ENCODE peak calls at places on chromosomes 6 and 20, in nine cellular contexts. One of them, this sample, is unnamed.

GRCh38 chr20:56572178-56572577 is 39.1 kb downstream of the FAM209B start:
- DNase-seq in ovary: no peak
- DNase-seq in fibroblast of the conjunctiva: no peak
- DNase-seq in GM12891: no peak
- DNase-seq in NCI-H1417: no peak
- DNase-seq in cardiac fibroblast: peak
- DNase-seq in T follicular helper cell: no peak
- DNase-seq in activated CD4-positive, alpha-beta T cell treated with anti-CD3 and anti-CD28 coated beads for 1 hour: no peak
- DNase-seq in GM06990: no peak
- DNase-seq in this sample: no peak

GRCh38 chr6:107679457-107679856 is 144.7 kb downstream of the SCML4 start:
- DNase-seq in ovary: peak
- DNase-seq in fibroblast of the conjunctiva: peak
- DNase-seq in GM12891: no peak
- DNase-seq in NCI-H1417: no peak
- DNase-seq in cardiac fibroblast: peak
- DNase-seq in T follicular helper cell: no peak
- DNase-seq in activated CD4-positive, alpha-beta T cell treated with anti-CD3 and anti-CD28 coated beads for 1 hour: no peak
- DNase-seq in GM06990: no peak
- DNase-seq in this sample: no peak

GRCh38 chr6:5379647-5380242 is 118.4 kb downstream of the FARS2 start:
- DNase-seq in ovary: no peak
- DNase-seq in fibroblast of the conjunctiva: peak
- DNase-seq in GM12891: peak
- DNase-seq in NCI-H1417: no peak
- DNase-seq in cardiac fibroblast: peak
- DNase-seq in T follicular helper cell: no peak
- DNase-seq in activated CD4-positive, alpha-beta T cell treated with anti-CD3 and anti-CD28 coated beads for 1 hour: no peak
- DNase-seq in GM06990: peak
- DNase-seq in this sample: peak

GRCh38 chr20:10783660-10784336 is 110.0 kb upstream of the JAG1 start:
- DNase-seq in ovary: no peak
- DNase-seq in fibroblast of the conjunctiva: no peak
- DNase-seq in GM12891: no peak
- DNase-seq in NCI-H1417: no peak
- DNase-seq in cardiac fibroblast: no peak
- DNase-seq in T follicular helper cell: no peak
- DNase-seq in activated CD4-positive, alpha-beta T cell treated with anti-CD3 and anti-CD28 coated beads for 1 hour: no peak
- DNase-seq in GM06990: no peak
- DNase-seq in this sample: no peak

GRCh38 chr6:138038148-138038870 is 68.9 kb downstream of the PERP start:
- DNase-seq in ovary: no peak
- DNase-seq in fibroblast of the conjunctiva: no peak
- DNase-seq in GM12891: no peak
- DNase-seq in NCI-H1417: peak
- DNase-seq in cardiac fibroblast: no peak
- DNase-seq in T follicular helper cell: no peak
- DNase-seq in activated CD4-positive, alpha-beta T cell treated with anti-CD3 and anti-CD28 coated beads for 1 hour: no peak
- DNase-seq in GM06990: no peak
- DNase-seq in this sample: no peak

GRCh38 chr6:159267165-159267564 is 98.0 kb downstream of the FNDC1 start:
- DNase-seq in ovary: no peak
- DNase-seq in fibroblast of the conjunctiva: no peak
- DNase-seq in GM12891: no peak
- DNase-seq in NCI-H1417: no peak
- DNase-seq in cardiac fibroblast: no peak
- DNase-seq in T follicular helper cell: no peak
- DNase-seq in activated CD4-positive, alpha-beta T cell treated with anti-CD3 and anti-CD28 coated beads for 1 hour: no peak
- DNase-seq in GM06990: no peak
- DNase-seq in this sample: no peak

GRCh38 chr20:37519508-37520416 is 1.3 kb upstream of the NNAT start:
- DNase-seq in ovary: no peak
- DNase-seq in fibroblast of the conjunctiva: no peak
- DNase-seq in GM12891: no peak
- DNase-seq in NCI-H1417: peak
- DNase-seq in cardiac fibroblast: no peak
- DNase-seq in T follicular helper cell: no peak
- DNase-seq in activated CD4-positive, alpha-beta T cell treated with anti-CD3 and anti-CD28 coated beads for 1 hour: no peak
- DNase-seq in GM06990: no peak
- DNase-seq in this sample: no peak

GRCh38 chr6:87558446-87558845 is 31.3 kb downstream of the RARS2 start:
- DNase-seq in ovary: no peak
- DNase-seq in fibroblast of the conjunctiva: no peak
- DNase-seq in GM12891: no peak
- DNase-seq in NCI-H1417: no peak
- DNase-seq in cardiac fibroblast: no peak
- DNase-seq in T follicular helper cell: no peak
- DNase-seq in activated CD4-positive, alpha-beta T cell treated with anti-CD3 and anti-CD28 coated beads for 1 hour: no peak
- DNase-seq in GM06990: no peak
- DNase-seq in this sample: no peak

GRCh38 chr6:9140181-9140580 is 704.8 kb upstream of the SLC35B3 start:
- DNase-seq in ovary: peak
- DNase-seq in fibroblast of the conjunctiva: no peak
- DNase-seq in GM12891: no peak
- DNase-seq in NCI-H1417: peak
- DNase-seq in cardiac fibroblast: no peak
- DNase-seq in T follicular helper cell: no peak
- DNase-seq in activated CD4-positive, alpha-beta T cell treated with anti-CD3 and anti-CD28 coated beads for 1 hour: no peak
- DNase-seq in GM06990: no peak
- DNase-seq in this sample: no peak

GRCh38 chr6:132932566-132932965 is 118.2 kb downstream of the RPS12 start:
- DNase-seq in ovary: no peak
- DNase-seq in fibroblast of the conjunctiva: no peak
- DNase-seq in GM12891: no peak
- DNase-seq in NCI-H1417: no peak
- DNase-seq in cardiac fibroblast: no peak
- DNase-seq in T follicular helper cell: no peak
- DNase-seq in activated CD4-positive, alpha-beta T cell treated with anti-CD3 and anti-CD28 coated beads for 1 hour: no peak
- DNase-seq in GM06990: no peak
- DNase-seq in this sample: no peak

GRCh38 chr20:33666293-33667244 is at the start of gene ACTL10:
- DNase-seq in ovary: peak
- DNase-seq in fibroblast of the conjunctiva: peak
- DNase-seq in GM12891: peak
- DNase-seq in NCI-H1417: peak
- DNase-seq in cardiac fibroblast: peak
- DNase-seq in T follicular helper cell: peak
- DNase-seq in activated CD4-positive, alpha-beta T cell treated with anti-CD3 and anti-CD28 coated beads for 1 hour: peak
- DNase-seq in GM06990: peak
- DNase-seq in this sample: peak

GRCh38 chr6:56573624-56574023 is 69.1 kb downstream of the DST start:
- DNase-seq in ovary: no peak
- DNase-seq in fibroblast of the conjunctiva: no peak
- DNase-seq in GM12891: no peak
- DNase-seq in NCI-H1417: no peak
- DNase-seq in cardiac fibroblast: no peak
- DNase-seq in T follicular helper cell: no peak
- DNase-seq in activated CD4-positive, alpha-beta T cell treated with anti-CD3 and anti-CD28 coated beads for 1 hour: no peak
- DNase-seq in GM06990: no peak
- DNase-seq in this sample: no peak

GRCh38 chr6:163906006-163906710 is 491.6 kb downstream of the QKI start:
- DNase-seq in ovary: no peak
- DNase-seq in fibroblast of the conjunctiva: no peak
- DNase-seq in GM12891: no peak
- DNase-seq in NCI-H1417: no peak
- DNase-seq in cardiac fibroblast: no peak
- DNase-seq in T follicular helper cell: no peak
- DNase-seq in activated CD4-positive, alpha-beta T cell treated with anti-CD3 and anti-CD28 coated beads for 1 hour: no peak
- DNase-seq in GM06990: no peak
- DNase-seq in this sample: no peak

GRCh38 chr6:71139249-71139648 is 149.4 kb upstream of the OGFRL1 start:
- DNase-seq in ovary: no peak
- DNase-seq in fibroblast of the conjunctiva: no peak
- DNase-seq in GM12891: no peak
- DNase-seq in NCI-H1417: no peak
- DNase-seq in cardiac fibroblast: peak
- DNase-seq in T follicular helper cell: no peak
- DNase-seq in activated CD4-positive, alpha-beta T cell treated with anti-CD3 and anti-CD28 coated beads for 1 hour: no peak
- DNase-seq in GM06990: no peak
- DNase-seq in this sample: no peak

GRCh38 chr6:161850572-161850971 is 576.7 kb upstream of the AGPAT4 start:
- DNase-seq in ovary: no peak
- DNase-seq in fibroblast of the conjunctiva: no peak
- DNase-seq in GM12891: no peak
- DNase-seq in NCI-H1417: no peak
- DNase-seq in cardiac fibroblast: no peak
- DNase-seq in T follicular helper cell: no peak
- DNase-seq in activated CD4-positive, alpha-beta T cell treated with anti-CD3 and anti-CD28 coated beads for 1 hour: no peak
- DNase-seq in GM06990: no peak
- DNase-seq in this sample: no peak

GRCh38 chr20:3315110-3315509 is 76.1 kb upstream of the SLC4A11 start:
- DNase-seq in ovary: no peak
- DNase-seq in fibroblast of the conjunctiva: no peak
- DNase-seq in GM12891: no peak
- DNase-seq in NCI-H1417: no peak
- DNase-seq in cardiac fibroblast: no peak
- DNase-seq in T follicular helper cell: no peak
- DNase-seq in activated CD4-positive, alpha-beta T cell treated with anti-CD3 and anti-CD28 coated beads for 1 hour: no peak
- DNase-seq in GM06990: no peak
- DNase-seq in this sample: no peak

GRCh38 chr20:48544402-48545333 is 283.1 kb downstream of the PREX1 start:
- DNase-seq in ovary: no peak
- DNase-seq in fibroblast of the conjunctiva: no peak
- DNase-seq in GM12891: no peak
- DNase-seq in NCI-H1417: no peak
- DNase-seq in cardiac fibroblast: no peak
- DNase-seq in T follicular helper cell: no peak
- DNase-seq in activated CD4-positive, alpha-beta T cell treated with anti-CD3 and anti-CD28 coated beads for 1 hour: no peak
- DNase-seq in GM06990: no peak
- DNase-seq in this sample: no peak